ENCODE peak calls at places on chromosomes 5 and 9, in five cellular contexts. Z is A549; E is activated effector memory CD4-positive, alpha-beta T cell treated with anti-CD3 and anti-CD28 coated beads, Interleukin-2, amount 50 U/mL, for 16 hours; T is activated naive CD8-positive, alpha-beta T cell treated with anti-CD3 and anti-CD28 coated beads, Interleukin-2, amount 50 U/mL, for 24 hours; S is ureter. F is an unnamed sample.

GRCh38 chr9:120755827-120756434 is 37.3 kb downstream of the FBXW2 start:
- DNase-seq in E (peak), Z (peak), T (peak), S (peak), F (peak)

GRCh38 chr5:132446621-132447020 is 44.0 kb downstream of the IRF1 start:
- DNase-seq in Z (no peak), T (no peak), E (peak), S (peak), F (no peak)

GRCh38 chr9:14932246-14932645 is 22.0 kb upstream of the FREM1 start:
- DNase-seq in T (no peak), E (no peak), S (no peak), Z (no peak), F (no peak)

GRCh38 chr9:128438343-128439109 is 17.3 kb upstream of the ODF2 start:
- DNase-seq in S (peak), T (peak), Z (peak), E (peak), F (peak)

GRCh38 chr5:7871560-7872113 is 2.7 kb downstream of the MTRR start:
- DNase-seq in E (no peak), S (no peak), Z (no peak), T (no peak), F (no peak)

GRCh38 chr9:76744336-76744735 is 19.9 kb upstream of the PCA3 start:
- DNase-seq in T (no peak), Z (no peak), S (no peak), E (no peak), F (no peak)

GRCh38 chr5:80711216-80711615 is 56.4 kb upstream of the DHFR start:
- DNase-seq in T (no peak), E (no peak), Z (no peak), S (no peak), F (no peak)

GRCh38 chr5:141149812-141150211 is at the start of gene PCDHB6:
- DNase-seq in E (no peak), Z (peak), S (no peak), T (no peak), F (no peak)

GRCh38 chr9:79611091-79611614 is 39.4 kb downstream of the TLE4 start:
- DNase-seq in Z (no peak), T (no peak), S (no peak), E (no peak), F (no peak)

GRCh38 chr5:78501411-78502338 is 141.3 kb downstream of the SCAMP1 start:
- DNase-seq in S (no peak), Z (no peak), T (no peak), E (no peak), F (no peak)

GRCh38 chr9:132168851-132169250 is 7.0 kb downstream of the NTNG2 start:
- DNase-seq in Z (no peak), E (no peak), S (no peak), T (no peak), F (no peak)

GRCh38 chr5:141477815-141478214 is 2.0 kb downstream of the PCDHGC3 start:
- DNase-seq in Z (no peak), E (no peak), T (no peak), S (no peak), F (no peak)

GRCh38 chr5:35640623-35641022 is 23.0 kb downstream of the SPEF2 start:
- DNase-seq in Z (no peak), E (no peak), S (no peak), T (no peak), F (no peak)

GRCh38 chr9:15286288-15286834 is 20.7 kb downstream of the TTC39B start:
- DNase-seq in T (no peak), S (no peak), Z (no peak), E (no peak), F (no peak)

GRCh38 chr9:90936380-90936779 is 134.8 kb downstream of the SYK start:
- DNase-seq in T (no peak), Z (no peak), E (no peak), S (no peak), F (no peak)

GRCh38 chr9:81634915-81635516 is 54.3 kb downstream of the TLE1 start:
- DNase-seq in E (no peak), S (no peak), T (no peak), Z (peak), F (no peak)

GRCh38 chr9:34123682-34124081 is 2.8 kb downstream of the DCAF12 start:
- DNase-seq in S (no peak), Z (no peak), E (no peak), T (peak), F (no peak)

GRCh38 chr5:79464695-79465332 is 49.1 kb downstream of the HOMER1 start:
- DNase-seq in Z (peak), S (no peak), E (no peak), T (no peak), F (no peak)